ENCODE peak calls at places on chromosomes 5 and 9, in nine cellular contexts. V is stomach; T is HCT116; W is aorta; P is SJCRH30; J is spleen; O is effector memory CD4-positive, alpha-beta T cell; D is left ventricle myocardium inferior; U is tibial nerve. Z is an unnamed sample.

GRCh38 chr5:57692582-57693487 is 210.2 kb upstream of the ACTBL2 start:
- DNase-seq in V (peak; percentile 56), J (no peak), U (peak; percentile 58), T (peak; percentile 94), D (peak; percentile 56), W (peak; percentile 89), O (no peak), P (peak; percentile 93), Z (peak; percentile 85)

GRCh38 chr5:161966544-161966943 is 101.0 kb upstream of the GABRG2 start:
- DNase-seq in P (no peak), W (no peak), D (no peak), V (no peak), T (no peak), U (no peak), J (no peak), O (no peak), Z (no peak)

GRCh38 chr9:131289301-131290038 is at the start of gene PLPP7:
- DNase-seq in O (no peak), W (peak; percentile 92), D (peak; percentile 88), P (peak; percentile 84), V (no peak), T (no peak), J (no peak), U (peak; percentile 67), Z (no peak)

GRCh38 chr9:37480759-37481158 is 5.0 kb upstream of the POLR1E start:
- DNase-seq in U (no peak), D (no peak), O (no peak), J (no peak), P (no peak), W (no peak), V (no peak), T (no peak), Z (no peak)

GRCh38 chr5:170720179-170720578 is 63.3 kb upstream of the GABRP start:
- DNase-seq in T (no peak), D (no peak), V (no peak), W (no peak), U (no peak), O (no peak), P (no peak), J (no peak), Z (no peak)

GRCh38 chr9:19720374-19720773 is 68.5 kb downstream of the SLC24A2 start:
- DNase-seq in T (no peak), J (no peak), P (peak; percentile 12), O (no peak), W (no peak), V (no peak), D (no peak), U (no peak), Z (no peak)

GRCh38 chr5:174610968-174611367 is 113.4 kb upstream of the MSX2 start:
- DNase-seq in O (no peak), V (peak; percentile 43), T (no peak), D (no peak), W (no peak), J (no peak), U (peak; percentile 14), P (no peak), Z (no peak)

GRCh38 chr5:96157841-96158291 is 196.2 kb upstream of the ELL2 start:
- DNase-seq in J (no peak), W (no peak), D (no peak), V (no peak), T (no peak), P (no peak), U (no peak), O (no peak), Z (no peak)

GRCh38 chr9:121434946-121435345 is 64.7 kb downstream of the GGTA1 start:
- DNase-seq in V (no peak), O (no peak), D (no peak), J (no peak), W (no peak), T (no peak), P (no peak), U (no peak), Z (no peak)

GRCh38 chr5:14491505-14491904 is 90.1 kb upstream of the OTULINL start:
- DNase-seq in D (no peak), T (no peak), O (no peak), V (no peak), W (no peak), U (peak; percentile 60), J (no peak), P (no peak), Z (no peak)

GRCh38 chr5:40041452-40041851 is 616.7 kb upstream of the DAB2 start:
- DNase-seq in O (no peak), J (no peak), W (no peak), D (no peak), P (no peak), T (no peak), V (no peak), U (no peak), Z (no peak)

DNA sequence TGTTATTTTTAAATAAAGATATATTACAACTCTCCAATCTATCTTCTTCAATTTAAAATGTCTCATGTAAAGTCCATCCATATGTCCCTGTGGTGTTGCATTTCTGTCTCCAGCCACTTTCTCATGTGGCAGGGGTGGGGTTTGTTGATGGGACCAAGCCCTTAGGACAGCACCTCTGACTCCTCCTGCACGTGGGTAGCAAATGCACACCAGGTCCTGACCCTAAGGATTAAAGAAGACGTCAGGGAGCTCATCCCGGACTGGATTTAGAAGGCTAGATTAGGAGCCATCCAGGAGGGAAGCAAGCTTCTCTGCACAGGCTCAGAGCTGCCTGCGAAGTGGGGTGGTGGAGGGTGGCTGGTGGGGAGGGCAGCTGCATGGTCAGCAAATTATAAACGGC is 38.9 kb upstream of the FAM120AOS start:
- DNase-seq in D (no peak), W (no peak), U (no peak), O (no peak), V (no peak), T (no peak), J (no peak), P (no peak), Z (no peak)
- H3K27ac ChIP-seq in D (no peak overlapping the region), W (no peak overlapping the region), U (no peak overlapping the region), O (no peak overlapping the region), V (no peak overlapping the region), T (no peak overlapping the region), J (no peak overlapping the region), P (no peak overlapping the region), Z (no peak overlapping the region)

GRCh38 chr5:124920909-124921666 is 174.6 kb upstream of the ZNF608 start:
- DNase-seq in W (no peak), T (no peak), D (no peak), U (no peak), J (no peak), V (no peak), O (no peak), P (no peak), Z (no peak)

GRCh38 chr5:124922255-124922975 is 176.0 kb upstream of the ZNF608 start:
- DNase-seq in P (no peak), T (no peak), J (no peak), U (no peak), D (no peak), O (no peak), W (no peak), V (no peak), Z (no peak)

GRCh38 chr5:124924729-124925128 is 178.3 kb upstream of the ZNF608 start:
- DNase-seq in O (no peak), J (no peak), P (no peak), W (no peak), T (no peak), D (no peak), U (no peak), V (no peak), Z (no peak)

GRCh38 chr5:124921694-124922093 is 175.3 kb upstream of the ZNF608 start:
- DNase-seq in D (no peak), W (no peak), U (no peak), J (no peak), P (no peak), O (no peak), V (no peak), T (no peak), Z (no peak)

DNA sequence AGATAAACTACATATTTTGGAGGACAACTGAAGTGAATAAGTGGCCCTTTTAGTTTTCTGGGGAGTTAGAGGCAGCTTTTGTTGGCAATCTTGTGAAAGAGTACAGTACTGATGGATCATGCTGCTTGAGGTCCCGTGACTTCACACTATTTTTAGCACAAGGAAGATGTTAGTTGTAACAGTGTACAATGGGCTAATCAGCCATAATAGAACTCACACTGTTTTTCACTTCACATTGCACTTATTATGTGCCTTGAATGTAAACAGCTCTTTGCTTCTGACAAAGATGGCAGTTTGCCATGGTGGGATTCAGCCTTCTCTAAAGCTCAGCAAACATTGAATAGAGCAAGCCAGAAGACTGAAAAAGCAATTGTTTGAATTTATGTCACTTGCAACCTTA is 176.7 kb upstream of the ZNF608 start:
- DNase-seq in W (no peak), J (no peak), O (no peak), T (no peak), U (peak; percentile 32), V (no peak), P (peak; percentile 11), D (no peak), Z (no peak)
- H3K27ac ChIP-seq in W (no peak overlapping the region), J (no peak overlapping the region), O (no peak overlapping the region), T (no peak overlapping the region), U (peak overlapping the region; percentile 66), V (no peak overlapping the region), P (no peak overlapping the region), D (no peak overlapping the region), Z (no peak overlapping the region)

GRCh38 chr9:79583957-79584654 is 12.3 kb downstream of the TLE4 start:
- DNase-seq in U (no peak), O (no peak), V (no peak), W (no peak), J (peak; percentile 90), D (peak; percentile 36), P (no peak), T (no peak), Z (no peak)
- H3K27ac ChIP-seq in U (no peak overlapping the region), O (no peak overlapping the region), V (peak overlapping the region; percentile 33), W (no peak overlapping the region), J (no peak overlapping the region), D (peak overlapping the region; percentile 14), P (no peak overlapping the region), T (no peak overlapping the region), Z (no peak overlapping the region)

GRCh38 chr9:29437515-29437914 is 1864.2 kb upstream of the C9orf72 start:
- DNase-seq in D (no peak), J (no peak), O (no peak), U (no peak), W (no peak), P (no peak), T (no peak), V (no peak), Z (no peak)

GRCh38 chr9:29439961-29440360 is 1866.7 kb upstream of the C9orf72 start:
- DNase-seq in D (no peak), J (no peak), V (no peak), O (no peak), T (peak; percentile 24), W (no peak), U (no peak), P (no peak), Z (no peak)

DNA sequence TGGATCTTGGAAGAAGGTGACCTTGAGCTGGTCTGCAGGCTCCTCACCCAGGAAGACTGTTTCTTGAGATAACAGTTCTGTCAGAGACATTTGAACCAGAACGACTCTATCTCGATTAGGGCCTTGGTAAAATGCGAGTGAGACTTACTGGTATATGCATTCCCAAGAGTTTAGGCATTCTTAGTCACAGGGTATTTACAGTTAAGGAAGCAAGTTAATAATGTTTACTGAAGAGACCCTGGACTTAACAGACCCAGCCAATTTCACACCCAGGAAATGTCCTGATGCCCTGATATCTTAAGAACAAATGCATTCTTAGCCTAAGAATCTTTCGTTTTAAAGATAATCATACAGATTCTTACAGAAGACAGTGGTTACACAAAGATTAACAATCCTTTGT is 1867.2 kb upstream of the C9orf72 start:
- DNase-seq in W (no peak), D (no peak), P (no peak), T (no peak), U (no peak), O (no peak), V (no peak), J (no peak), Z (no peak)
- H3K27ac ChIP-seq in W (no peak overlapping the region), D (no peak overlapping the region), P (no peak overlapping the region), T (no peak overlapping the region), U (no peak overlapping the region), O (no peak overlapping the region), V (no peak overlapping the region), J (no peak overlapping the region), Z (no peak overlapping the region)